ENCODE peak calls at places on chromosomes 2 and 18, in eight cellular contexts. L, Z, Q, T, E, S, N and D are unnamed samples.

GRCh38 chr2:161416633-161417427 is 733 bp downstream of the TBR1 start:
- DNase-seq in L (no peak), Z (no peak), Q (no peak), T (no peak), E (no peak), S (no peak), N (no peak), D (no peak)

GRCh38 chr18:55999641-56000040 is 411.6 kb upstream of the TCF4 start:
- DNase-seq in L (no peak), Z (no peak), Q (no peak), T (no peak), E (no peak), S (no peak), N (no peak), D (no peak)

GRCh38 chr2:216678098-216678465 is 17.3 kb downstream of the IGFBP5 start:
- DNase-seq in L (no peak), Z (no peak), Q (no peak), T (no peak), E (no peak), S (peak), N (no peak), D (no peak)

GRCh38 chr2:6864938-6865345 is 765 bp downstream of the CMPK2 start:
- DNase-seq in L (no peak), Z (no peak), Q (no peak), T (no peak), E (no peak), S (peak), N (peak), D (no peak)

GRCh38 chr2:30332791-30333453 is 101.6 kb downstream of the LBH start:
- DNase-seq in L (peak), Z (no peak), Q (no peak), T (no peak), E (no peak), S (no peak), N (no peak), D (no peak)

GRCh38 chr2:10482979-10483378 is 34.9 kb upstream of the ODC1 start:
- DNase-seq in L (no peak), Z (no peak), Q (no peak), T (no peak), E (no peak), S (no peak), N (no peak), D (no peak)

GRCh38 chr2:185477452-185477851 is 261.2 kb upstream of the FSIP2 start:
- DNase-seq in L (no peak), Z (no peak), Q (no peak), T (no peak), E (no peak), S (no peak), N (no peak), D (no peak)

GRCh38 chr18:36402765-36403396 is 105.4 kb downstream of the FHOD3 start:
- DNase-seq in L (no peak), Z (peak), Q (peak), T (no peak), E (no peak), S (peak), N (no peak), D (no peak)

GRCh38 chr2:241636182-241636982 is 576 bp downstream of the THAP4 start:
- DNase-seq in L (peak), Z (no peak), Q (peak), T (peak), E (no peak), S (peak), N (peak), D (no peak)

GRCh38 chr2:1750935-1751767 is 6.8 kb upstream of the PXDN start:
- DNase-seq in L (peak), Z (peak), Q (peak), T (peak), E (no peak), S (peak), N (peak), D (peak)

GRCh38 chr18:31102941-31103340 is 720 bp upstream of the DSC2 start:
- DNase-seq in L (no peak), Z (no peak), Q (no peak), T (no peak), E (no peak), S (no peak), N (no peak), D (no peak)

GRCh38 chr2:20291106-20291564 is 59.5 kb downstream of the PUM2 start:
- DNase-seq in L (peak), Z (no peak), Q (peak), T (peak), E (no peak), S (no peak), N (no peak), D (no peak)

GRCh38 chr2:238952261-238952924 is 104.5 kb downstream of the TWIST2 start:
- DNase-seq in L (no peak), Z (no peak), Q (no peak), T (no peak), E (no peak), S (no peak), N (no peak), D (no peak)

GRCh38 chr2:43112155-43112554 is 114.3 kb downstream of the ZFP36L2 start:
- DNase-seq in L (no peak), Z (no peak), Q (no peak), T (no peak), E (no peak), S (peak), N (no peak), D (no peak)

GRCh38 chr2:43116988-43117387 is 109.4 kb downstream of the ZFP36L2 start:
- DNase-seq in L (no peak), Z (no peak), Q (no peak), T (no peak), E (no peak), S (peak), N (no peak), D (no peak)

GRCh38 chr2:43117521-43118143 is 108.8 kb downstream of the ZFP36L2 start:
- DNase-seq in L (no peak), Z (no peak), Q (no peak), T (no peak), E (no peak), S (no peak), N (no peak), D (no peak)

GRCh38 chr2:43115884-43116283 is 110.5 kb downstream of the ZFP36L2 start:
- DNase-seq in L (no peak), Z (no peak), Q (no peak), T (no peak), E (no peak), S (peak), N (no peak), D (no peak)

DNA sequence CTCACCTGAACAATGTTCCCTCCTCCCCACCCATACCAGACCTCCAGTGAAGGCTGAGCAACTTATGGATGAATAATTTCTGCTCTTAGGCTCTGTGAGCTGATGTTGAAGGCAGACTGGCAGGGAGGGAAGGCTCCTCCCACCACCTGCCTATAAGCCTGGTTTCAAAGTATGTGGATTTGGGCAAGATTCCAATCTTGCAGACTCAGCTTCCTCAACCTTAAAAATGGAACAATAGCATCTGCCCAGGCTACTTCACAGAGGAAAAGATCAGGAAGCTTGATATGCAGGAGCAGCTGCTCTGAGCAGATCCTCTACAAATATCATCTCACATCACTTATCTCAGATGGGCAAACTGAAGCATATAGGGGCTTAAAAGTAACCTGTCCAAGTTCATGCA is 112.2 kb downstream of the ZFP36L2 start:
- DNase-seq in L (no peak), Z (no peak), Q (peak), T (peak), E (no peak), S (peak), N (no peak), D (no peak)
- TF ChIP-seq CTCF in L (no peak), Z (no peak), Q (no peak), T (no peak), E (no peak), S (no peak), N (no peak), D (no peak)

GRCh38 chr2:207320381-207321159 is 154.8 kb upstream of the KLF7 start:
- DNase-seq in L (no peak), Z (no peak), Q (peak), T (no peak), E (no peak), S (no peak), N (no peak), D (no peak)
- TF ChIP-seq CTCF in L (no peak), Z (no peak), Q (no peak), T (no peak), E (no peak), S (no peak), N (no peak), D (peak)

GRCh38 chr2:67237288-67237687 is 159.8 kb upstream of the ETAA1 start:
- DNase-seq in L (no peak), Z (no peak), Q (peak), T (no peak), E (no peak), S (no peak), N (no peak), D (no peak)

GRCh38 chr2:67234443-67234842 is 162.7 kb upstream of the ETAA1 start:
- DNase-seq in L (no peak), Z (no peak), Q (peak), T (no peak), E (no peak), S (peak), N (no peak), D (no peak)
- TF ChIP-seq CTCF in L (no peak), Z (no peak), Q (peak), T (peak), E (peak), S (no peak), N (peak), D (peak)

DNA sequence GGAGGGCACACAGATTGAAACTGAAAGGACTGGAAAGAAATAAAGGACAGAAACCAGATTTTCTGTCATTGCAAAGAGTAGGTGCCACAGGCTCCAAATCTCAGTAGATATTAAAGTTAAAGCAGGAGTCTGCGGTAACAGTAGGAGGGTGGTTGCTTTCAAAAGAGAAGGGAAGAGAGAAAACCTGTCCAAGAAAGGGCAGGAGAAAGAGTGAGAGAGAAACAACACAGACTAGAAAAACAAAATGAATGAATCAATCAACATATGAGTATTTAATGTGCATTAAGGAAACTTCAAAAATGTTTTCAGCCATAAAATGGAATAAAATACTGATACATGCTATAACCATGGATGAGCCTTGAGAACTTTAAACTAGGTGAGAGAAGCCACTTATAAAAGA is 143.1 kb upstream of the CTAGE1 start:
- DNase-seq in L (no peak), Z (no peak), Q (no peak), T (no peak), E (no peak), S (no peak), N (no peak), D (no peak)
- TF ChIP-seq CTCF in L (no peak), Z (no peak), Q (no peak), T (no peak), E (no peak), S (no peak), N (no peak), D (no peak)

DNA sequence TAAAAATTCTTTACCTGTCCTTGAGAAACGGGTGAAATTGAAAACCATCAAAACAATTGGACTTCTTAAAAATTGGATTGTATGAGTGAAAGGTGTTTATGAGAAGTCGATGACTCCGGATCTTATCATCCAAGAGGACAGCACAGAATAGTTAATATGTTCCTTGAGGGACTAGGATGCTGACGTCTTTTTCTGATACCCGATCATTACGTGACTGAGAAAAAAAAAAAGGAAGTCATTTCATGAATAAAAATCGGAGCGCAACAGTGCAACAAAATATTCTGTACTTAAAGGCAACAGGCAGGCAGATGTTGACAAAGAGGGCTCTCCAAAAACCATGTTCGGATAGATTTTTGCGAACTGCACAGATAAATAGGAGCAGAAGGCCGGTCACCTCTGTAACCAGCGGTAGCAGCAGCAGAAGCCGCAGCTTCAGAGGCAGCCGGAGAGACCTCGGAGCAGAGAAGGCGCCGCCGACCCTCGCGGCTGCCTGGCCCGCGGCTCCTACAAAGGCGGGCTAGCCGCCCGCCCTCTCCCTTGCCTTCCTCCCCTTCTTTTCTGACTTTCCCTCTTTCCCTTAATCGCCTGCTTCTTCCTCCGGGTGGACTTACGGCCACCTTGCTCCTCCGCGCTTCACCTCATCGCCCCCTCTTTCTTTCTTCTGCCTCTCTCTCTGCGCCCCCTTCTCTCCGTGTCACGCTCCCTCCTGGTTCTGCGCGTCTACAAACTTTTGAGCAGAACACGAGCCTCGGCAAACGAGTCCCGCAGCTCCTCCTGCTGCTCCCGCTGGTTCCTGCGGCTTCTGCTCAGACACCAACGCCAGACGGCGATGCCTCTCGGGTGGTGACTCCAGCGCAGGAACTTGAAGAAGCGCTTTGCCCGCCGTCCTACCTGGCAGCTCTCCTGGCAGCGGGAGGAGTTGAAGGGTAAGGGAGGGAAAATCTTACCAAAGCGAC is at the start of gene ADCYAP1:
- DNase-seq in L (peak), Z (no peak), Q (peak), T (no peak), E (no peak), S (no peak), N (no peak), D (no peak)
- TF ChIP-seq CTCF in L (no peak), Z (no peak), Q (no peak), T (no peak), E (no peak), S (no peak), N (no peak), D (no peak)

GRCh38 chr2:37992631-37993030 is 67.5 kb downstream of the RMDN2 start:
- DNase-seq in L (no peak), Z (no peak), Q (no peak), T (no peak), E (no peak), S (no peak), N (no peak), D (no peak)

GRCh38 chr2:37997629-37998028 is 72.5 kb downstream of the RMDN2 start:
- DNase-seq in L (no peak), Z (no peak), Q (no peak), T (no peak), E (no peak), S (no peak), N (no peak), D (no peak)

GRCh38 chr2:37993135-37993534 is 68.0 kb downstream of the RMDN2 start:
- DNase-seq in L (no peak), Z (no peak), Q (no peak), T (no peak), E (no peak), S (no peak), N (no peak), D (no peak)
- TF ChIP-seq CTCF in L (peak), Z (no peak), Q (no peak), T (peak), E (no peak), S (no peak), N (no peak), D (peak)

GRCh38 chr2:134399096-134399495 is 145.2 kb downstream of the MGAT5 start:
- DNase-seq in L (no peak), Z (no peak), Q (peak), T (no peak), E (no peak), S (no peak), N (no peak), D (no peak)

GRCh38 chr2:134401789-134402188 is 147.9 kb downstream of the MGAT5 start:
- DNase-seq in L (no peak), Z (no peak), Q (peak), T (no peak), E (no peak), S (no peak), N (no peak), D (no peak)

GRCh38 chr2:134405641-134406081 is 151.8 kb downstream of the MGAT5 start:
- DNase-seq in L (no peak), Z (no peak), Q (peak), T (no peak), E (no peak), S (no peak), N (no peak), D (no peak)

GRCh38 chr2:134401081-134401497 is 147.2 kb downstream of the MGAT5 start:
- DNase-seq in L (no peak), Z (peak), Q (peak), T (no peak), E (no peak), S (no peak), N (no peak), D (no peak)

DNA sequence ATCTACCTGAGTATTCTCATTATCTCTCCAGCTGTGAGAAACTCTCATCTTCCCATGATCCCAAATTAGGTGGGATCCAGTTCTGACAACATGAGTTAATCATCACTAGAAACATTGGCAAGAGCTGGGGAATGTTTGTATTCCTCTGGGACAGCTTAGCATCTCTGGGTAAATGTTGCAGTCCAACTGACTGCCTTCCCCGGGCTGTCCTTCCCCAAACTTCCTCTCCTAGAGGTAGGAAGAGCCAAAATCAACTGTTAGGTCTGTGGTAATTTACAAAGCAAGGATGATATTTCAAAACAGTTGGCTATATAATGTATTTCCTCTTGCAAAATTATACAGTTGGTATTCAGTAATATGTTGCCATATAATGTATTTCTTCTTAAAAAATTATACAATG is 148.5 kb downstream of the MGAT5 start:
- DNase-seq in L (no peak), Z (no peak), Q (peak), T (no peak), E (no peak), S (peak), N (no peak), D (no peak)
- TF ChIP-seq CTCF in L (no peak), Z (no peak), Q (no peak), T (no peak), E (no peak), S (no peak), N (no peak), D (peak)